ENCODE peak calls at places on chromosomes 13 and 19, in ten cellular contexts. V is GM23338, S is thyroid gland, C is fibroblast of pulmonary artery, W is thoracic aorta, N is OCI-LY7, M is IMR-90, E is epithelial cell of esophagus, Y is cardiac fibroblast, H is astrocyte of the spinal cord. O is an unnamed sample.

GRCh38 chr19:56295531-56296455 is 18.8 kb downstream of the ZSCAN5A start:
- DNase-seq in S (no peak), E (peak), N (no peak), Y (no peak), V (peak), C (no peak), M (no peak), H (no peak), W (no peak), O (no peak)

GRCh38 chr13:46614582-46614981 is 61.6 kb downstream of the LRCH1 start:
- DNase-seq in W (no peak), H (peak), E (peak), C (peak), S (no peak), M (peak), V (no peak), N (no peak), Y (peak), O (peak)

GRCh38 chr13:35838356-35838755 is 292.8 kb downstream of the DCLK1 start:
- DNase-seq in S (no peak), E (peak), W (no peak), C (peak), M (peak), N (no peak), V (no peak), H (peak), Y (peak), O (peak)

GRCh38 chr19:4414144-4414799 is 11.8 kb downstream of the CHAF1A start:
- DNase-seq in M (peak), Y (peak), E (peak), W (no peak), V (no peak), H (peak), N (no peak), C (peak), S (no peak), O (peak)

GRCh38 chr13:25114220-25114619 is 18.3 kb downstream of the PABPC3 start:
- DNase-seq in W (no peak), C (peak), N (peak), V (peak), M (peak), Y (peak), E (peak), H (peak), S (peak), O (peak)

GRCh38 chr13:99196466-99197256 is 4.0 kb upstream of the UBAC2 start:
- DNase-seq in Y (no peak), C (peak), H (peak), N (peak), W (no peak), V (no peak), S (no peak), M (no peak), E (peak), O (peak)

GRCh38 chr19:48415395-48415794 is 21.9 kb downstream of the GRIN2D start:
- DNase-seq in E (peak), N (peak), H (peak), C (peak), V (peak), W (no peak), Y (peak), M (peak), S (peak), O (peak)

GRCh38 chr13:86960876-86961275 is 710.3 kb upstream of the SLITRK5 start:
- DNase-seq in V (no peak), C (peak), H (peak), N (no peak), S (no peak), Y (no peak), M (peak), E (no peak), W (no peak), O (peak)

GRCh38 chr13:43783820-43784219 is 3.0 kb downstream of the ENOX1 start:
- DNase-seq in E (peak), N (no peak), W (no peak), H (peak), V (peak), M (peak), Y (peak), S (no peak), C (peak), O (peak)

GRCh38 chr19:35055715-35056179 is 14.2 kb downstream of the HPN start:
- DNase-seq in E (peak), M (no peak), H (no peak), N (peak), S (no peak), V (peak), W (no peak), Y (no peak), C (no peak), O (no peak)
- TF ChIP-seq CTCF in E (peak), M (no peak), H (peak), N (peak), S (no peak), V (peak), W (no peak), Y (no peak), C (peak), O (peak)

GRCh38 chr13:60679928-60680693 is 283.1 kb downstream of the TDRD3 start:
- DNase-seq in M (no peak), W (no peak), N (no peak), V (peak), Y (peak), S (no peak), H (peak), E (no peak), C (peak), O (no peak)
- H3K4me3 ChIP-seq in M (no peak), W (no peak), N (no peak), V (no peak), Y (no peak), S (no peak), H (no peak), E (no peak), C (no peak), O (no peak)

GRCh38 chr13:60986301-60986700 is 429.3 kb downstream of the PCDH20 start:
- DNase-seq in H (no peak), V (no peak), C (no peak), N (no peak), Y (no peak), S (no peak), M (no peak), W (no peak), E (peak), O (no peak)

DNA sequence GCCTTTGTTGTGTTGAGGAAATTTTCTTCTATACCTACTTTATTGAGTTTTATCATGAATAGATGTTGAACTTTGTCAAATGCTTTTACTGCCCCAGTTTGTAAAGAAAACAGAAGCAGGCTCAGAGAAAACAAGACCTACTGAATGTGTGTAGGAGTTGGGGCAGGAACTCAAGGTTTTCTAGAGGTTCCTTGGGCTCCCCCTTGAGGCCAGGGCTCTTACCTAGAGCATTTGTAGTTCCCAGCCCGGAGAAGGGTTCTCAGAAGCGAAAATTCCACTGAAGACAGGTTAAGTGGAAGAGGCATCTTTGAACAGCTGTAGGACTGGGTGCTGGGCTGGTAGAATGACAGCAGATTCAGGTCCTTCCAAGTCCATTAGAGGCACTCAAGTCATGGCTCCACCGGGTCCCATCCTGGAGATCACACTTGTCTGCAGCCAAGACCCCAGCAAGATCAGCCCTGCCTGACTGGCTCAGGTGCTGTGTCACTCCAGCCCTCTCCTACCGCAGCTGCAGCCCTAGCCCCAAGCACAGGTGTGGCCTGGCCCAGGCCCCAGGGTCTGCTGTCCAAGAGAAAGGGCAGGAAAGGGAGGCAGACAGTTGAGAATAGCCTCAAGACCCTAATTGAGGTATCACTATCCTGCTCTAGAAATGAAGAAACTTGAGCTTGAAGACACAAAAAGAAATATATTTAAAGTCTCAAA is 425.5 kb downstream of the PCDH20 start:
- DNase-seq in E (peak), Y (peak), N (peak), W (no peak), V (peak), M (no peak), C (no peak), H (no peak), S (no peak), O (no peak)
- TF ChIP-seq CTCF in E (peak), Y (no peak), N (peak), W (no peak), V (peak), M (no peak), C (no peak), H (no peak), S (no peak), O (no peak)

GRCh38 chr19:17398902-17399527 is 5.0 kb upstream of the CCDC194 start:
- DNase-seq in N (no peak), S (no peak), C (no peak), E (no peak), H (no peak), M (no peak), V (no peak), W (no peak), Y (no peak), O (no peak)

GRCh38 chr19:17390665-17391370 is 3.2 kb downstream of the CCDC194 start:
- DNase-seq in S (peak), E (peak), V (peak), M (peak), H (peak), Y (peak), W (peak), N (peak), C (peak), O (peak)

GRCh38 chr19:17391371-17392151 is 2.4 kb downstream of the CCDC194 start:
- DNase-seq in Y (no peak), C (no peak), H (no peak), M (no peak), S (no peak), E (no peak), N (no peak), V (peak), W (no peak), O (no peak)

GRCh38 chr19:17393914-17394313 is at the start of gene CCDC194:
- DNase-seq in H (no peak), N (no peak), E (no peak), W (no peak), M (no peak), S (no peak), Y (no peak), V (peak), C (no peak), O (no peak)

DNA sequence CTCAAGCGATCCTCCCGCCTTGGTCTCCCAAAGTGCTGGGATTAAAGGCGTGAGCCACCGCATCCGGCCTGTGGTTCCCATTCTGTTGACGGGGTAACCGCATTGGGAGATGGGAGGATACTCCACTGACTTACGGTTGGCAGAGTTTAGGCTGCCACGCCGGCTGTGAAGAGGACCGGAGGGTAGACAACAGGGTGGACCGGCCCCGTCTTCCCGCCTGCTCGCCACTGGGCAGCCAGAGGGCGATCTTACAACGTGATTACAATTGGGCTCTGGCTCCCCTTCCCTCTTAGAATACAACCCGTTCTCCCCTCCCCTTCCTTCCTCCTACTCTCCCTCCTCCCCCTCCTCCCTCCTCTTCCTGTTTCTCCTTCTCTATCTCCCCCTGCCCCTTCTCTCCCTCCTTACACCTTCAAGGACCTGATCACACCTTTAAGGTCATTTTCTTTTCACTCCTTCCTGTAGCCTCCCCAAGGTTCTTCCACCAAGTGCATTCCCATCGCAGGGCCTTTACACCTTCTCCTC is 957 bp upstream of the CCDC194 start:
- DNase-seq in Y (peak), C (peak), M (peak), W (no peak), S (peak), E (peak), V (peak), N (peak), H (peak), O (peak)
- H3K4me3 ChIP-seq in Y (no peak), C (no peak), M (no peak), W (no peak), S (no peak), E (peak), V (no peak), N (no peak), H (no peak), O (no peak)

GRCh38 chr19:13530720-13531119 is 24.4 kb upstream of the CACNA1A start:
- DNase-seq in V (peak), E (no peak), Y (no peak), S (no peak), M (no peak), H (no peak), C (no peak), N (no peak), W (no peak), O (no peak)

GRCh38 chr19:13521066-13521465 is 14.8 kb upstream of the CACNA1A start:
- DNase-seq in Y (no peak), C (no peak), E (no peak), V (no peak), H (no peak), M (peak), S (no peak), N (no peak), W (no peak), O (no peak)

DNA sequence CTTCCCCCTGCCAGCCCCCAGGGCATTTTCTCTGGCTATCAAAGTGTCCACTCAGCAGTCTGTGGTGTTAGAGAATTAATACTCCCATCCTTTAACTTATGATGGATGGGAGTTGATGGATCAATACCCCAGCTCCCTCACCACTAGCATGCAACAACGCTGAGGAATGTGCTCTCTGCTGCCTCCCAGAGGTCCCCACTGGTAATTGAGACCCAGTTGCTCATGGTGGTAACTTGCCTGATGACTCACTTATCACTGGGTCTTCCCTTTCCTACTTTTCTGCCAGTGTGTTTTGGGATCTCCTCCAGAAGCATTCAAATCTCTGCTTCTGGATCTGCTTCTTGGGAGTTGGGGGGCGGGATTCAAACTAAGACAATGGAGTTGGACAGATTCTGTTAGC is 20.3 kb upstream of the CACNA1A start:
- DNase-seq in N (peak), W (no peak), E (no peak), C (peak), V (peak), S (no peak), Y (peak), H (no peak), M (peak), O (no peak)
- TF ChIP-seq CTCF in N (peak), W (no peak), E (no peak), C (peak), V (peak), S (no peak), Y (peak), H (peak), M (peak), O (peak)

GRCh38 chr19:1360126-1360817 is 23.4 kb upstream of the NDUFS7 start:
- DNase-seq in S (no peak), C (no peak), E (no peak), M (no peak), H (peak), N (no peak), Y (no peak), V (no peak), W (no peak), O (peak)
- H3K4me3 ChIP-seq in S (no peak), C (no peak), E (no peak), M (no peak), H (no peak), N (no peak), Y (no peak), V (no peak), W (peak), O (peak)

GRCh38 chr19:21335721-21336120 is 6.5 kb upstream of the ZNF708 start:
- DNase-seq in W (no peak), C (no peak), N (peak), E (no peak), H (no peak), Y (no peak), S (no peak), M (no peak), V (no peak), O (no peak)
- TF ChIP-seq CTCF in W (no peak), C (no peak), N (no peak), E (no peak), H (no peak), Y (no peak), S (no peak), M (no peak), V (peak), O (no peak)

GRCh38 chr13:51223284-51224270 is 1.4 kb downstream of the FAM124A start:
- DNase-seq in Y (no peak), V (peak), H (no peak), S (no peak), N (no peak), M (no peak), W (no peak), E (no peak), C (no peak), O (no peak)
- H3K4me3 ChIP-seq in Y (no peak), V (peak), H (no peak), S (peak), N (no peak), M (no peak), W (peak), E (no peak), C (no peak), O (no peak)

GRCh38 chr13:23320926-23321533 is 112.5 kb downstream of the SACS start:
- DNase-seq in H (no peak), Y (no peak), V (no peak), W (no peak), E (no peak), M (no peak), N (no peak), S (no peak), C (no peak), O (no peak)

GRCh38 chr13:23321534-23322241 is 111.8 kb downstream of the SACS start:
- DNase-seq in W (peak), N (no peak), S (no peak), V (no peak), E (peak), C (peak), Y (peak), M (peak), H (peak), O (peak)

GRCh38 chr13:23323946-23324709 is 109.4 kb downstream of the SACS start:
- DNase-seq in Y (peak), E (peak), N (no peak), H (no peak), S (no peak), C (peak), M (peak), W (no peak), V (peak), O (no peak)

GRCh38 chr13:23322353-23323336 is 110.9 kb downstream of the SACS start:
- DNase-seq in S (no peak), N (no peak), V (no peak), W (no peak), H (no peak), Y (no peak), M (peak), E (peak), C (no peak), O (no peak)

DNA sequence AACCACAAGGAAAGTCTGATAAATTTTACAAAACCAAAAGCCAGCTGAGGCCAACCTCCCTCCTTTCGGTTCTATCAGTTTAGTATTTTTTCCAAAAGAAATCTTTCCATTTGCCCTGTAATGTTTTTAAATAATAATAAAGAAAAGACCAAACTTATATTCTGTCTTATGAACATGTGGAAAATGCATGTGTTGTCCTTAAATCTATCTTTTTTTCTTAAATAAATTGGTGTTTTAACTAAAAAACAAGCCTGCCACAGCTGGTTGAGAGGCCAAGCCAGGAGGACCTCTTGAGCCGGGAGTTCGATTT is 113.6 kb downstream of the SACS start:
- DNase-seq in N (no peak), Y (no peak), V (no peak), S (no peak), W (no peak), C (no peak), E (no peak), M (no peak), H (no peak), O (no peak)
- TF ChIP-seq CTCF in N (peak), Y (no peak), V (no peak), S (no peak), W (no peak), C (no peak), E (no peak), M (no peak), H (no peak), O (no peak)

O was measured in choroid plexus epithelial cell.